ENCODE peak calls at places on chromosomes 7 and 10, in six cellular contexts. C, Z, L, F, D and R are unnamed samples.

GRCh38 chr10:58052772-58053171 is 214.9 kb downstream of the IPMK start:
- DNase-seq in L (no peak), F (no peak), C (no peak), D (no peak), Z (no peak), R (no peak)

GRCh38 chr10:84333864-84334451 is 5.6 kb downstream of the CCSER2 start:
- DNase-seq in C (no peak), Z (no peak), F (no peak), D (peak; percentile 35), L (no peak), R (no peak)

GRCh38 chr7:39228946-39229345 is 251.2 kb downstream of the POU6F2 start:
- DNase-seq in F (no peak), L (no peak), D (peak; percentile 11), C (no peak), Z (no peak), R (no peak)

GRCh38 chr7:17625038-17625437 is 315.3 kb downstream of the SNX13 start:
- DNase-seq in Z (peak; percentile 22), L (no peak), C (no peak), D (no peak), F (no peak), R (no peak)

GRCh38 chr7:156725074-156725473 is 84.5 kb downstream of the RNF32 start:
- DNase-seq in L (no peak), Z (no peak), D (no peak), F (no peak), C (no peak), R (no peak)

GRCh38 chr7:112357136-112357535 is 93.1 kb upstream of the IFRD1 start:
- DNase-seq in Z (no peak), D (no peak), L (no peak), F (no peak), C (no peak), R (no peak)

GRCh38 chr7:119720541-119720940 is 552.4 kb upstream of the KCND2 start:
- DNase-seq in C (no peak), Z (peak; percentile 51), F (no peak), L (no peak), D (no peak), R (no peak)

GRCh38 chr10:45555789-45556188 is 116.8 kb downstream of the ZFAND4 start:
- DNase-seq in C (no peak), Z (no peak), D (no peak), F (no peak), L (no peak), R (no peak)

GRCh38 chr7:130921391-130922180 is 187.6 kb upstream of the KLF14 start:
- DNase-seq in C (peak; percentile 60), D (peak; percentile 69), Z (no peak), F (peak; percentile 51), L (no peak), R (peak; percentile 83)

GRCh38 chr10:74955796-74956195 is 129.4 kb downstream of the KAT6B start:
- DNase-seq in C (no peak), F (no peak), Z (no peak), L (no peak), D (no peak), R (no peak)

GRCh38 chr7:12865593-12865992 is 178.2 kb downstream of the ARL4A start:
- DNase-seq in C (no peak), Z (no peak), L (no peak), D (no peak), F (no peak), R (no peak)

GRCh38 chr7:40199076-40199802 is 64.4 kb downstream of the SUGCT start:
- DNase-seq in F (no peak), Z (peak; percentile 41), D (peak; percentile 28), C (no peak), L (no peak), R (no peak)

GRCh38 chr10:92957223-92958010 is 103.2 kb upstream of the CYP26C1 start:
- DNase-seq in D (no peak), Z (no peak), F (no peak), C (no peak), L (no peak), R (no peak)

GRCh38 chr7:32879460-32879859 is 12.1 kb downstream of the KBTBD2 start:
- DNase-seq in Z (no peak), L (no peak), F (no peak), C (no peak), D (no peak), R (no peak)

GRCh38 chr10:108290823-108291222 is 1126.3 kb upstream of the SORCS1 start:
- DNase-seq in C (no peak), L (no peak), F (no peak), Z (no peak), D (no peak), R (no peak)

GRCh38 chr10:30422981-30423654 is 10.9 kb upstream of the MAP3K8 start:
- DNase-seq in F (peak; percentile 27), Z (peak; percentile 74), C (no peak), D (peak; percentile 85), L (peak; percentile 80), R (no peak)

GRCh38 chr10:23439452-23439919 is 611 bp downstream of the OTUD1 start:
- DNase-seq in F (peak; percentile 50), C (peak; percentile 24), L (peak; percentile 28), D (no peak), Z (no peak), R (no peak)

GRCh38 chr10:129272171-129272570 is 194.9 kb upstream of the MGMT start:
- DNase-seq in F (no peak), D (no peak), L (no peak), Z (no peak), C (no peak), R (no peak)

GRCh38 chr7:138328215-138328614 is 131.8 kb upstream of the TRIM24 start:
- DNase-seq in F (no peak), L (peak; percentile 20), D (no peak), Z (peak; percentile 26), C (no peak), R (no peak)

GRCh38 chr10:73293461-73293860 is 41.0 kb upstream of the MRPS16 start:
- DNase-seq in Z (no peak), D (no peak), C (no peak), L (no peak), F (no peak), R (no peak)

GRCh38 chr10:104104926-104105325 is 17.0 kb upstream of the SFR1 start:
- DNase-seq in D (no peak), F (no peak), Z (no peak), C (no peak), L (no peak), R (no peak)